ENCODE peak calls at places on chromosomes 16 and 17, in eight cellular contexts. Y is thoracic aorta; C is NCI-H1694 treated with DMSO at 0.1 percent for 48 hours; R is AG10803; U is fibroblast of pulmonary artery; N is foreskin keratinocyte; P is SHP77; D is effector CD8-positive, alpha-beta T cell. G is an unnamed sample.

GRCh38 chr17:38464251-38464722 is 36.0 kb downstream of the ARHGAP23 start:
- DNase-seq in Y (peak), C (no peak), R (peak), U (peak), N (no peak), P (no peak), D (no peak), G (no peak)

GRCh38 chr16:80788016-80788415 is 16.4 kb downstream of the CDYL2 start:
- DNase-seq in Y (no peak), C (no peak), R (peak), U (peak), N (peak), P (no peak), D (no peak), G (no peak)

GRCh38 chr16:81424761-81425160 is 19.8 kb upstream of the CMIP start:
- DNase-seq in Y (no peak), C (no peak), R (no peak), U (no peak), N (peak), P (no peak), D (no peak), G (no peak)

GRCh38 chr17:74532115-74532514 is 840 bp upstream of the CD300LB start:
- DNase-seq in Y (no peak), C (no peak), R (no peak), U (no peak), N (no peak), P (no peak), D (no peak), G (no peak)

GRCh38 chr16:77406680-77407079 is 28.2 kb downstream of the ADAMTS18 start:
- DNase-seq in Y (no peak), C (no peak), R (peak), U (no peak), N (no peak), P (no peak), D (no peak), G (no peak)

GRCh38 chr16:66476328-66477027 is 49.4 kb downstream of the BEAN1 start:
- DNase-seq in Y (no peak), C (no peak), R (no peak), U (no peak), N (no peak), P (peak), D (peak), G (no peak)

GRCh38 chr16:57048095-57048494 is 44.3 kb upstream of the CPNE2 start:
- DNase-seq in Y (no peak), C (no peak), R (no peak), U (no peak), N (no peak), P (no peak), D (no peak), G (no peak)

GRCh38 chr16:85613609-85614337 is 651 bp downstream of the GSE1 start:
- DNase-seq in Y (no peak), C (peak), R (no peak), U (no peak), N (no peak), P (peak), D (no peak), G (peak)

GRCh38 chr16:719815-720506 is 985 bp upstream of the ANTKMT start:
- DNase-seq in Y (no peak), C (no peak), R (no peak), U (no peak), N (peak), P (no peak), D (no peak), G (peak)

GRCh38 chr17:39212841-39213480 is 12.8 kb downstream of the STAC2 start:
- DNase-seq in Y (no peak), C (no peak), R (no peak), U (no peak), N (no peak), P (no peak), D (no peak), G (peak)

GRCh38 chr16:2848933-2849332 is 9.0 kb downstream of the PRSS22 start:
- DNase-seq in Y (no peak), C (no peak), R (no peak), U (no peak), N (no peak), P (no peak), D (no peak), G (no peak)

GRCh38 chr16:66902648-66903543 is 15.8 kb downstream of the CDH16 start:
- DNase-seq in Y (no peak), C (no peak), R (no peak), U (no peak), N (no peak), P (no peak), D (no peak), G (no peak)

GRCh38 chr16:20803561-20804214 is 2.6 kb downstream of the ERI2 start:
- DNase-seq in Y (no peak), C (no peak), R (peak), U (no peak), N (no peak), P (no peak), D (no peak), G (no peak)

GRCh38 chr16:84503751-84504395 is 586 bp downstream of the MEAK7 start:
- DNase-seq in Y (no peak), C (no peak), R (peak), U (no peak), N (peak), P (no peak), D (no peak), G (no peak)

GRCh38 chr16:30924086-30924714 is 828 bp downstream of the FBXL19 start:
- DNase-seq in Y (no peak), C (no peak), R (no peak), U (no peak), N (no peak), P (no peak), D (no peak), G (no peak)

GRCh38 chr16:84340305-84341040 is 27.9 kb upstream of the ATP2C2 start:
- DNase-seq in Y (no peak), C (peak), R (no peak), U (peak), N (peak), P (no peak), D (no peak), G (no peak)

GRCh38 chr17:28734712-28735241 is 6.2 kb downstream of the NEK8 start:
- DNase-seq in Y (no peak), C (no peak), R (no peak), U (no peak), N (no peak), P (no peak), D (no peak), G (no peak)

GRCh38 chr16:89037261-89038152 is 56.1 kb upstream of the ACSF3 start:
- DNase-seq in Y (no peak), C (no peak), R (peak), U (peak), N (no peak), P (no peak), D (no peak), G (no peak)

GRCh38 chr16:48612621-48613020 is 2.6 kb upstream of the N4BP1 start:
- DNase-seq in Y (no peak), C (no peak), R (no peak), U (no peak), N (no peak), P (no peak), D (no peak), G (no peak)

GRCh38 chr16:89720859-89721643 is at the start of the genes VPS9D1 and ZNF276:
- DNase-seq in Y (no peak), C (peak), R (peak), U (peak), N (peak), P (peak), D (peak), G (peak)

GRCh38 chr17:43360376-43360738 is 38.4 kb upstream of the ARL4D start:
- DNase-seq in Y (no peak), C (no peak), R (peak), U (peak), N (peak), P (peak), D (peak), G (peak)

GRCh38 chr17:64339516-64340475 is 50.9 kb downstream of the PECAM1 start:
- DNase-seq in Y (no peak), C (no peak), R (peak), U (no peak), N (no peak), P (no peak), D (no peak), G (no peak)

GRCh38 chr17:74259667-74260524 is 14.1 kb upstream of the DNAI2 start:
- DNase-seq in Y (no peak), C (peak), R (no peak), U (no peak), N (peak), P (no peak), D (no peak), G (peak)

GRCh38 chr16:6689643-6690042 is 643.0 kb upstream of the RBFOX1 start:
- DNase-seq in Y (no peak), C (no peak), R (no peak), U (no peak), N (no peak), P (no peak), D (no peak), G (no peak)

GRCh38 chr16:16137110-16137509 is 86.2 kb downstream of the ABCC6 start:
- DNase-seq in Y (no peak), C (no peak), R (peak), U (no peak), N (no peak), P (no peak), D (no peak), G (no peak)

GRCh38 chr17:8807070-8807550 is 7.9 kb upstream of the MFSD6L start:
- DNase-seq in Y (no peak), C (no peak), R (no peak), U (no peak), N (peak), P (no peak), D (no peak), G (no peak)

GRCh38 chr17:57906910-57907309 is 48.3 kb downstream of the CUEDC1 start:
- DNase-seq in Y (no peak), C (no peak), R (no peak), U (no peak), N (no peak), P (no peak), D (no peak), G (no peak)

GRCh38 chr16:4787627-4788482 is at the start of gene SEPTIN12:
- DNase-seq in Y (no peak), C (no peak), R (no peak), U (no peak), N (no peak), P (peak), D (no peak), G (no peak)

GRCh38 chr16:89172171-89172900 is 788 bp downstream of the CDH15 start:
- DNase-seq in Y (no peak), C (no peak), R (no peak), U (no peak), N (no peak), P (no peak), D (no peak), G (no peak)

GRCh38 chr16:29806641-29807425 is 504 bp downstream of the MAZ start:
- DNase-seq in Y (no peak), C (peak), R (no peak), U (no peak), N (no peak), P (peak), D (peak), G (peak)

G was measured in NCI-H2171.